ENCODE peak calls at places on chromosomes 5 and 9, in ten cellular contexts. One of them, this sample, is unnamed.

GRCh38 chr5:137432376-137432775 is 66.8 kb downstream of the SPOCK1 start:
- DNase-seq in Peyer's patch: no peak
- DNase-seq in heart right ventricle: no peak
- DNase-seq in sigmoid colon: no peak
- DNase-seq in K562: no peak
- DNase-seq in iPS DF 6.9: no peak
- DNase-seq in H1: no peak
- DNase-seq in lower lobe of right lung: no peak
- DNase-seq in upper lobe of right lung: no peak
- DNase-seq in IMR-90: no peak
- DNase-seq in this sample: no peak

GRCh38 chr9:134850611-134851010 is 30.0 kb upstream of the FCN2 start:
- DNase-seq in lower lobe of right lung: no peak
- DNase-seq in Peyer's patch: peak; percentile 12
- DNase-seq in heart right ventricle: no peak
- DNase-seq in IMR-90: no peak
- DNase-seq in K562: no peak
- DNase-seq in H1: no peak
- DNase-seq in upper lobe of right lung: no peak
- DNase-seq in sigmoid colon: no peak
- DNase-seq in iPS DF 6.9: no peak
- DNase-seq in this sample: no peak

GRCh38 chr9:112556497-112557085 is 70.0 kb downstream of the KIAA1958 start:
- DNase-seq in upper lobe of right lung: no peak
- DNase-seq in Peyer's patch: no peak
- DNase-seq in lower lobe of right lung: no peak
- DNase-seq in sigmoid colon: no peak
- DNase-seq in iPS DF 6.9: no peak
- DNase-seq in IMR-90: peak; percentile 75
- DNase-seq in heart right ventricle: no peak
- DNase-seq in H1: no peak
- DNase-seq in K562: no peak
- DNase-seq in this sample: no peak

GRCh38 chr9:24616858-24617257 is 71.2 kb upstream of the IZUMO3 start:
- DNase-seq in upper lobe of right lung: no peak
- DNase-seq in iPS DF 6.9: no peak
- DNase-seq in IMR-90: no peak
- DNase-seq in heart right ventricle: no peak
- DNase-seq in sigmoid colon: no peak
- DNase-seq in K562: no peak
- DNase-seq in lower lobe of right lung: no peak
- DNase-seq in H1: no peak
- DNase-seq in Peyer's patch: no peak
- DNase-seq in this sample: no peak

GRCh38 chr9:14993061-14993800 is 83.0 kb upstream of the FREM1 start:
- DNase-seq in sigmoid colon: peak; percentile 93
- DNase-seq in K562: peak; percentile 92
- DNase-seq in lower lobe of right lung: peak; percentile 88
- DNase-seq in Peyer's patch: peak; percentile 87
- DNase-seq in upper lobe of right lung: peak; percentile 91
- DNase-seq in IMR-90: peak; percentile 54
- DNase-seq in heart right ventricle: peak; percentile 89
- DNase-seq in iPS DF 6.9: peak; percentile 73
- DNase-seq in H1: peak; percentile 87
- DNase-seq in this sample: peak; percentile 23

GRCh38 chr5:88862547-88863175 is 20.3 kb downstream of the MEF2C start:
- DNase-seq in upper lobe of right lung: no peak
- DNase-seq in H1: no peak
- DNase-seq in sigmoid colon: no peak
- DNase-seq in IMR-90: no peak
- DNase-seq in heart right ventricle: no peak
- DNase-seq in Peyer's patch: no peak
- DNase-seq in K562: no peak
- DNase-seq in iPS DF 6.9: no peak
- DNase-seq in lower lobe of right lung: no peak
- DNase-seq in this sample: no peak

GRCh38 chr5:75668988-75669760 is 48.1 kb downstream of the POC5 start:
- DNase-seq in H1: no peak
- DNase-seq in lower lobe of right lung: no peak
- DNase-seq in iPS DF 6.9: no peak
- DNase-seq in heart right ventricle: no peak
- DNase-seq in K562: peak; percentile 85
- DNase-seq in sigmoid colon: no peak
- DNase-seq in IMR-90: peak; percentile 18
- DNase-seq in Peyer's patch: peak; percentile 58
- DNase-seq in upper lobe of right lung: no peak
- DNase-seq in this sample: no peak

GRCh38 chr5:156870498-156870839 is 20.4 kb downstream of the PPP1R2B start:
- DNase-seq in H1: no peak
- DNase-seq in iPS DF 6.9: no peak
- DNase-seq in lower lobe of right lung: no peak
- DNase-seq in sigmoid colon: no peak
- DNase-seq in K562: no peak
- DNase-seq in IMR-90: no peak
- DNase-seq in heart right ventricle: no peak
- DNase-seq in Peyer's patch: no peak
- DNase-seq in upper lobe of right lung: no peak
- DNase-seq in this sample: no peak

GRCh38 chr9:127612993-127613954 is 1.2 kb downstream of the STXBP1 start:
- DNase-seq in upper lobe of right lung: peak; percentile 83
- DNase-seq in K562: peak; percentile 72
- DNase-seq in Peyer's patch: peak; percentile 66
- DNase-seq in lower lobe of right lung: peak; percentile 76
- DNase-seq in IMR-90: peak; percentile 57
- DNase-seq in heart right ventricle: peak; percentile 83
- DNase-seq in sigmoid colon: peak; percentile 91
- DNase-seq in H1: no peak
- DNase-seq in iPS DF 6.9: no peak
- DNase-seq in this sample: peak; percentile 24

GRCh38 chr9:33331411-33331891 is 41.1 kb downstream of the NFX1 start:
- DNase-seq in upper lobe of right lung: no peak
- DNase-seq in heart right ventricle: no peak
- DNase-seq in Peyer's patch: no peak
- DNase-seq in lower lobe of right lung: no peak
- DNase-seq in K562: peak; percentile 54
- DNase-seq in sigmoid colon: no peak
- DNase-seq in iPS DF 6.9: no peak
- DNase-seq in H1: no peak
- DNase-seq in IMR-90: peak; percentile 55
- DNase-seq in this sample: no peak

GRCh38 chr9:33329996-33330395 is 39.7 kb downstream of the NFX1 start:
- DNase-seq in lower lobe of right lung: no peak
- DNase-seq in iPS DF 6.9: no peak
- DNase-seq in Peyer's patch: no peak
- DNase-seq in K562: no peak
- DNase-seq in heart right ventricle: no peak
- DNase-seq in upper lobe of right lung: no peak
- DNase-seq in H1: no peak
- DNase-seq in sigmoid colon: no peak
- DNase-seq in IMR-90: peak; percentile 87
- DNase-seq in this sample: no peak

DNA sequence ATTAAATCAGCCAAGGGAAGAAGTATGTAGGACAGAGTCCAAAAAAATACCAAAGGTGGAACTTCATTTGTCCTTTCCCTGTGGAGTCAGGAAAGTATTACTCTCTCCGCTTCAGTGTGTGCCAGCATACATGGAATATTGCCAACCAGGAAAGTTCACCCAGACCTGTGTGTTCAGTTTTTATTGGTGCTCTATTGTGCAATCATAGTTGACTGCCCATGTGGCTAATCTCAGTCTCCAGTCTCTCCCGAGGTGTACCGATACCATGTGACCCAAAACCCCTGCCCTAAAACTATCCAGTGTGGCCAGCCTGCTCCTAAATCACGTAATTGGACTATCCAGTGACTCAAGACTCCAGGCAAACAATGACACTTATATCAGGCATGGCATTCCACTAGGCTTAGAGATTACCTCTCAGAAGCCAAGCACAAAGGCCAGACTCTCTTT is 38.8 kb downstream of the NFX1 start:
- DNase-seq in heart right ventricle: no peak
- DNase-seq in upper lobe of right lung: no peak
- DNase-seq in K562: no peak
- DNase-seq in Peyer's patch: peak; percentile 58
- DNase-seq in H1: no peak
- DNase-seq in IMR-90: peak; percentile 94
- DNase-seq in sigmoid colon: peak; percentile 91
- DNase-seq in lower lobe of right lung: no peak
- DNase-seq in iPS DF 6.9: no peak
- DNase-seq in this sample: no peak
- H3K4me1 ChIP-seq in heart right ventricle: peaks cover 10% of the 10 kb centered on the region
- H3K4me1 ChIP-seq in upper lobe of right lung: peaks cover 10% of the 10 kb centered on the region
- H3K4me1 ChIP-seq in K562: peaks cover 6% of the 10 kb centered on the region
- H3K4me1 ChIP-seq in Peyer's patch: peaks cover 28% of the 10 kb centered on the region
- H3K4me1 ChIP-seq in H1: no peaks in the 10 kb centered on the region
- H3K4me1 ChIP-seq in IMR-90: peaks cover 17% of the 10 kb centered on the region
- H3K4me1 ChIP-seq in sigmoid colon: peaks cover 29% of the 10 kb centered on the region
- H3K4me1 ChIP-seq in lower lobe of right lung: no peaks in the 10 kb centered on the region
- H3K4me1 ChIP-seq in iPS DF 6.9: no peaks in the 10 kb centered on the region
- H3K4me1 ChIP-seq in this sample: no peaks in the 10 kb centered on the region

GRCh38 chr9:88322906-88323566 is 65.2 kb upstream of the SPIN1 start:
- DNase-seq in upper lobe of right lung: peak; percentile 28
- DNase-seq in Peyer's patch: no peak
- DNase-seq in IMR-90: peak; percentile 29
- DNase-seq in H1: no peak
- DNase-seq in heart right ventricle: no peak
- DNase-seq in sigmoid colon: peak; percentile 4
- DNase-seq in K562: no peak
- DNase-seq in iPS DF 6.9: no peak
- DNase-seq in lower lobe of right lung: no peak
- DNase-seq in this sample: no peak
- H3K4me3 ChIP-seq in upper lobe of right lung: no peak overlapping the region
- H3K4me3 ChIP-seq in Peyer's patch: no peak overlapping the region
- H3K4me3 ChIP-seq in IMR-90: no peak overlapping the region
- H3K4me3 ChIP-seq in H1: no peak overlapping the region
- H3K4me3 ChIP-seq in heart right ventricle: no peak overlapping the region
- H3K4me3 ChIP-seq in sigmoid colon: no peak overlapping the region
- H3K4me3 ChIP-seq in K562: no peak overlapping the region
- H3K4me3 ChIP-seq in iPS DF 6.9: no peak overlapping the region
- H3K4me3 ChIP-seq in lower lobe of right lung: no peak overlapping the region
- H3K4me3 ChIP-seq in this sample: no peak overlapping the region

GRCh38 chr5:149424371-149425315 is 45.6 kb upstream of the IL17B start:
- DNase-seq in H1: no peak
- DNase-seq in sigmoid colon: no peak
- DNase-seq in K562: no peak
- DNase-seq in lower lobe of right lung: no peak
- DNase-seq in Peyer's patch: no peak
- DNase-seq in iPS DF 6.9: no peak
- DNase-seq in upper lobe of right lung: no peak
- DNase-seq in IMR-90: no peak
- DNase-seq in heart right ventricle: no peak
- DNase-seq in this sample: no peak
- H3K4me1 ChIP-seq in H1: peaks cover 27% of the 10 kb centered on the region
- H3K4me1 ChIP-seq in sigmoid colon: peaks cover 70% of the 10 kb centered on the region
- H3K4me1 ChIP-seq in K562: peaks cover 17% of the 10 kb centered on the region
- H3K4me1 ChIP-seq in lower lobe of right lung: peaks cover 80% of the 10 kb centered on the region
- H3K4me1 ChIP-seq in Peyer's patch: peaks cover 19% of the 10 kb centered on the region
- H3K4me1 ChIP-seq in iPS DF 6.9: peaks cover 7% of the 10 kb centered on the region
- H3K4me1 ChIP-seq in upper lobe of right lung: peaks cover 63% of the 10 kb centered on the region
- H3K4me1 ChIP-seq in IMR-90: peaks cover 56% of the 10 kb centered on the region
- H3K4me1 ChIP-seq in heart right ventricle: peaks cover 51% of the 10 kb centered on the region
- H3K4me1 ChIP-seq in this sample: no peaks in the 10 kb centered on the region

DNA sequence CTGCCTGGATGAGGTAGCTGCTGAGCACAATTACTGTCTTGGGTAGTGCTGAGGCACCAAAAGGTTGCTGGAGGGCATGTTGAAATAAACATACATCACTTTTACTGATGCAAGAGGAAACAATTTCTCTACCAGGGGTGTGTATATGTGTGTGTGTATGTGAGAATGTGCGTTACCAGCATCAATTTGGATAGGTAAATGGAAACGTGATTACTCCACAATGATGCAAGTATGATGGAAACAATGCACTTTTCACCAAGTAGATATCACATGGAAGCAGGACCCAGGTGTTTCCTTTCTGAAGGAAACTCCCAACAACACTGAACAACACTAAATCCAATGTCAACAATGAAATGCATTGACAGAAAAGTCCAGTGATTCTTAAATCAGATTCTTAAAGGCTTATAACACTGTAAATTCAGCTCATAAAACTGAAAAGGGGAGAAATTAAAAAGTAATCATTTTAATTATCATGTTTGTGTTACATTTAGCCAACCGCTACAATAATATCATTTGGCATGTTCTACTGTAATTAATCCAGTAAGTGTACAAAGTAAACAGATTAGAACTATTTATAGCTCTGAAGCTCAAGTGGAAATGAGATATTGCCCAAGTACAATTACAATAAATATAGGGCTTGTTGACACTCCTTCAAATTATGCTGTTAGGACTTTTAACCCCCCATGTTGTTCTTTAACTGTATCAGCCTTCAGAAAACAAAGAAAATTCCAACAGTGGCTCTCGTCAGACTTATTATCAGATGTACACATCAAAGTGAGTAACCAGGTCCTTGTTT is 25.3 kb downstream of the YIPF5 start:
- DNase-seq in iPS DF 6.9: no peak
- DNase-seq in sigmoid colon: no peak
- DNase-seq in H1: no peak
- DNase-seq in K562: no peak
- DNase-seq in Peyer's patch: no peak
- DNase-seq in lower lobe of right lung: no peak
- DNase-seq in IMR-90: no peak
- DNase-seq in upper lobe of right lung: no peak
- DNase-seq in heart right ventricle: no peak
- DNase-seq in this sample: no peak
- H3K4me3 ChIP-seq in iPS DF 6.9: no peak overlapping the region
- H3K4me3 ChIP-seq in sigmoid colon: no peak overlapping the region
- H3K4me3 ChIP-seq in H1: no peak overlapping the region
- H3K4me3 ChIP-seq in K562: no peak overlapping the region
- H3K4me3 ChIP-seq in Peyer's patch: no peak overlapping the region
- H3K4me3 ChIP-seq in lower lobe of right lung: no peak overlapping the region
- H3K4me3 ChIP-seq in IMR-90: no peak overlapping the region
- H3K4me3 ChIP-seq in upper lobe of right lung: no peak overlapping the region
- H3K4me3 ChIP-seq in heart right ventricle: no peak overlapping the region
- H3K4me3 ChIP-seq in this sample: no peak overlapping the region

DNA sequence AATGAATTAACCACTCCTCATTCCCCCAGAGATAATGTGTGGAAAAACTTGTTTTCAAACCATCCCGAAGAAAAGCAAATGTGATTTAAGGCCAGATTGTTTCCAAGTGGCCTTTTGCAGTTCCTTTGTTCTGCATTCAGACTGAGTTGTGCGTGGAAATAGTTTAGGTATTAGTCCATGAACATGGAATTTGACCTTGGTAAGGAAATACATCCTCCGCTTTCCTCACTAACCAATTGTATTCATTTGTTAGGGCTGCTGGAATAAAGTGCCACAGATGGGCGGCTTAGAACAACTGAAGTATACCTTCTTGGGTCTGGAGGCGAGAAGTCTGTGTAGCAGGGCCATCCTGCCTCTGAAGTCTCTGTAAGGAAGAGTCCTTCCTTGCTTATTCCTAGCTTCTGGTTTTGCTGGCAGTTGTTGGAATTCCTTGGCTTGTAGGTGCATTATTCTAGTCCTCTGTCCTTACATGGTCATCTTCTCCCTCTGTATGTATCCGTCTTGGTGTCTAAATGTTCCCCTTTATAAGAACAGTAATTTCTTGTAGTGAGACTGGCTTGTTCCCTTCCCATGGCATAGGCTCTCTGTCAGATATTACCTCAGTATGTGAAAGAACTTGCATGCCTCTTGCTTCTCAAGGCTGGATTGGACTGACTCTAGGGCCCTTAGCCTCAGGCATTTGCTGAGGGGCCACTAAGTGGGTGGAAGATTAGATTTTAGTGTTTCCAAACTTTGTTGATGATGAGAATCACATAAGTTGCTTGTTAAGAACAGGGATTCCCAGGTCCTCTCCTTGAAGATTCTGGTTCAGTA is 53.9 kb downstream of the RAI14 start:
- DNase-seq in lower lobe of right lung: no peak
- DNase-seq in K562: no peak
- DNase-seq in sigmoid colon: no peak
- DNase-seq in heart right ventricle: no peak
- DNase-seq in H1: no peak
- DNase-seq in iPS DF 6.9: no peak
- DNase-seq in Peyer's patch: no peak
- DNase-seq in upper lobe of right lung: no peak
- DNase-seq in IMR-90: peak; percentile 95
- DNase-seq in this sample: no peak
- H3K4me1 ChIP-seq in lower lobe of right lung: peaks cover 9% of the 10 kb centered on the region
- H3K4me1 ChIP-seq in K562: peaks cover 11% of the 10 kb centered on the region
- H3K4me1 ChIP-seq in sigmoid colon: peaks cover 46% of the 10 kb centered on the region
- H3K4me1 ChIP-seq in heart right ventricle: peaks cover 15% of the 10 kb centered on the region
- H3K4me1 ChIP-seq in H1: peaks cover 2% of the 10 kb centered on the region
- H3K4me1 ChIP-seq in iPS DF 6.9: peaks cover 2% of the 10 kb centered on the region
- H3K4me1 ChIP-seq in Peyer's patch: no peaks in the 10 kb centered on the region
- H3K4me1 ChIP-seq in upper lobe of right lung: peaks cover 15% of the 10 kb centered on the region
- H3K4me1 ChIP-seq in IMR-90: peaks cover 26% of the 10 kb centered on the region
- H3K4me1 ChIP-seq in this sample: no peaks in the 10 kb centered on the region

This sample was measured in HAP-1.